ENCODE peak calls at places on chromosomes 1 and 21, in ten cellular contexts. O is B cell; W is stimulated activated CD8-positive, alpha-beta memory T cell treated with anti-CD3 and anti-CD28 coated beads, Interleukin-7, amount 100 ng/mL, for 1 hour; V is SK-MEL-5; P is hepatocyte; G is activated naive CD4-positive, alpha-beta T cell; F is IMR-90; J is heart right ventricle; I is AML-193; K is pulmonary artery endothelial cell. X is an unnamed sample.

GRCh38 chr1:31860576-31860975 is 44.8 kb upstream of the SPOCD1 start:
- DNase-seq in F (no peak), O (no peak), J (no peak), I (no peak), P (no peak), G (no peak), W (no peak), V (no peak), K (no peak), X (no peak)

GRCh38 chr1:82400521-82400920 is 599.8 kb downstream of the ADGRL2 start:
- DNase-seq in V (no peak), J (no peak), O (no peak), I (no peak), F (no peak), G (no peak), P (no peak), W (no peak), K (no peak), X (no peak)

GRCh38 chr1:93676424-93676823 is 5.2 kb downstream of the BCAR3 start:
- DNase-seq in V (no peak), F (no peak), O (no peak), W (no peak), K (no peak), P (no peak), J (peak), I (no peak), G (no peak), X (no peak)

GRCh38 chr1:173420330-173420806 is 56.8 kb upstream of the PRDX6 start:
- DNase-seq in J (peak), F (peak), I (peak), W (peak), G (peak), V (peak), P (peak), K (peak), O (peak), X (peak)

GRCh38 chr1:56146449-56146848 is 432.9 kb downstream of the PLPP3 start:
- DNase-seq in P (peak), J (no peak), K (no peak), W (no peak), G (no peak), F (peak), V (no peak), I (no peak), O (no peak), X (no peak)

GRCh38 chr1:62180649-62181048 is 14.0 kb upstream of the L1TD1 start:
- DNase-seq in J (no peak), P (peak), I (no peak), G (no peak), V (peak), F (no peak), W (no peak), K (no peak), O (no peak), X (no peak)

GRCh38 chr1:34358636-34359035 is 181.9 kb downstream of the C1orf94 start:
- DNase-seq in G (no peak), J (no peak), O (no peak), F (no peak), I (no peak), K (no peak), W (no peak), V (no peak), P (no peak), X (no peak)

GRCh38 chr1:200118779-200119505 is 91.4 kb downstream of the NR5A2 start:
- DNase-seq in G (no peak), F (no peak), W (no peak), V (no peak), O (no peak), P (peak), I (no peak), J (no peak), K (no peak), X (no peak)

GRCh38 chr21:40512590-40512989 is 334.4 kb downstream of the DSCAM start:
- DNase-seq in P (no peak), O (no peak), V (peak), G (no peak), F (no peak), W (no peak), K (no peak), I (no peak), J (no peak), X (no peak)

GRCh38 chr21:26939532-26940181 is 27.2 kb downstream of the ADAMTS5 start:
- DNase-seq in J (no peak), P (no peak), G (no peak), V (no peak), I (no peak), O (no peak), F (peak), K (no peak), W (no peak), X (peak)

GRCh38 chr1:7707527-7707926 is 63.6 kb upstream of the VAMP3 start:
- DNase-seq in J (no peak), W (no peak), F (peak), V (no peak), G (no peak), P (no peak), K (no peak), O (no peak), I (no peak), X (no peak)

GRCh38 chr1:21089711-21090110 is 87.0 kb downstream of the EIF4G3 start:
- DNase-seq in V (no peak), W (no peak), I (no peak), P (no peak), J (no peak), K (no peak), G (no peak), F (no peak), O (no peak), X (no peak)

GRCh38 chr1:24970399-24970753 is 40.3 kb upstream of the RUNX3 start:
- DNase-seq in I (no peak), G (no peak), F (peak), J (no peak), O (no peak), W (no peak), K (no peak), V (no peak), P (peak), X (no peak)